ENCODE peak calls at places on chromosomes 3 and 15, in eight cellular contexts. One of them, this sample, is unnamed.

GRCh38 chr3:51904034-51904823 is 1.1 kb upstream of the IQCF1 start:
- DNase-seq in breast epithelium: no peak
- DNase-seq in Daoy: no peak
- DNase-seq in germinal center: no peak
- DNase-seq in hippocampal formation: no peak
- DNase-seq in NCI-H1105 treated with DMSO at 0.1 percent for 48 hours: no peak
- DNase-seq in activated T-helper 2 cell treated with anti-CD3 and anti-CD28 coated beads, Interferon-gamma antibody, Interleukin-2, Interleukin-4, amounts not matched to agents 10 μg/mL and 5 μg/mL and 100 μg/mL, durations not matched to agents 14 hours and 24 hours and 36 hours: no peak
- DNase-seq in CD8-positive, alpha-beta memory T cell: no peak
- DNase-seq in this sample: no peak

GRCh38 chr15:42728975-42729374 is 8.0 kb downstream of the CDAN1 start:
- DNase-seq in breast epithelium: no peak
- DNase-seq in Daoy: no peak
- DNase-seq in germinal center: no peak
- DNase-seq in hippocampal formation: no peak
- DNase-seq in NCI-H1105 treated with DMSO at 0.1 percent for 48 hours: no peak
- DNase-seq in activated T-helper 2 cell treated with anti-CD3 and anti-CD28 coated beads, Interferon-gamma antibody, Interleukin-2, Interleukin-4, amounts not matched to agents 10 μg/mL and 5 μg/mL and 100 μg/mL, durations not matched to agents 14 hours and 24 hours and 36 hours: no peak
- DNase-seq in CD8-positive, alpha-beta memory T cell: no peak
- DNase-seq in this sample: no peak

GRCh38 chr3:129616713-129617112 is 10.2 kb upstream of the PLXND1 start:
- DNase-seq in breast epithelium: no peak
- DNase-seq in Daoy: no peak
- DNase-seq in germinal center: no peak
- DNase-seq in hippocampal formation: no peak
- DNase-seq in NCI-H1105 treated with DMSO at 0.1 percent for 48 hours: no peak
- DNase-seq in activated T-helper 2 cell treated with anti-CD3 and anti-CD28 coated beads, Interferon-gamma antibody, Interleukin-2, Interleukin-4, amounts not matched to agents 10 μg/mL and 5 μg/mL and 100 μg/mL, durations not matched to agents 14 hours and 24 hours and 36 hours: no peak
- DNase-seq in CD8-positive, alpha-beta memory T cell: no peak
- DNase-seq in this sample: peak

GRCh38 chr3:69930564-69930963 is 69.0 kb upstream of the SAMMSON start:
- DNase-seq in breast epithelium: no peak
- DNase-seq in Daoy: no peak
- DNase-seq in germinal center: no peak
- DNase-seq in hippocampal formation: peak
- DNase-seq in NCI-H1105 treated with DMSO at 0.1 percent for 48 hours: no peak
- DNase-seq in activated T-helper 2 cell treated with anti-CD3 and anti-CD28 coated beads, Interferon-gamma antibody, Interleukin-2, Interleukin-4, amounts not matched to agents 10 μg/mL and 5 μg/mL and 100 μg/mL, durations not matched to agents 14 hours and 24 hours and 36 hours: no peak
- DNase-seq in CD8-positive, alpha-beta memory T cell: no peak
- DNase-seq in this sample: no peak

GRCh38 chr15:99042909-99043308 is 35.3 kb upstream of the PGPEP1L start:
- DNase-seq in breast epithelium: no peak
- DNase-seq in Daoy: no peak
- DNase-seq in germinal center: no peak
- DNase-seq in hippocampal formation: no peak
- DNase-seq in NCI-H1105 treated with DMSO at 0.1 percent for 48 hours: no peak
- DNase-seq in activated T-helper 2 cell treated with anti-CD3 and anti-CD28 coated beads, Interferon-gamma antibody, Interleukin-2, Interleukin-4, amounts not matched to agents 10 μg/mL and 5 μg/mL and 100 μg/mL, durations not matched to agents 14 hours and 24 hours and 36 hours: no peak
- DNase-seq in CD8-positive, alpha-beta memory T cell: no peak
- DNase-seq in this sample: peak

GRCh38 chr3:45506751-45507391 is 87.7 kb upstream of the LIMD1 start:
- DNase-seq in breast epithelium: no peak
- DNase-seq in Daoy: no peak
- DNase-seq in germinal center: no peak
- DNase-seq in hippocampal formation: no peak
- DNase-seq in NCI-H1105 treated with DMSO at 0.1 percent for 48 hours: no peak
- DNase-seq in activated T-helper 2 cell treated with anti-CD3 and anti-CD28 coated beads, Interferon-gamma antibody, Interleukin-2, Interleukin-4, amounts not matched to agents 10 μg/mL and 5 μg/mL and 100 μg/mL, durations not matched to agents 14 hours and 24 hours and 36 hours: no peak
- DNase-seq in CD8-positive, alpha-beta memory T cell: no peak
- DNase-seq in this sample: no peak

GRCh38 chr3:195226900-195227447 is 44.0 kb downstream of the XXYLT1 start:
- DNase-seq in breast epithelium: no peak
- DNase-seq in Daoy: no peak
- DNase-seq in germinal center: peak
- DNase-seq in hippocampal formation: no peak
- DNase-seq in NCI-H1105 treated with DMSO at 0.1 percent for 48 hours: no peak
- DNase-seq in activated T-helper 2 cell treated with anti-CD3 and anti-CD28 coated beads, Interferon-gamma antibody, Interleukin-2, Interleukin-4, amounts not matched to agents 10 μg/mL and 5 μg/mL and 100 μg/mL, durations not matched to agents 14 hours and 24 hours and 36 hours: no peak
- DNase-seq in CD8-positive, alpha-beta memory T cell: no peak
- DNase-seq in this sample: peak

GRCh38 chr3:100756441-100756840 is 47.1 kb downstream of the TFG start:
- DNase-seq in breast epithelium: no peak
- DNase-seq in Daoy: no peak
- DNase-seq in germinal center: no peak
- DNase-seq in hippocampal formation: no peak
- DNase-seq in NCI-H1105 treated with DMSO at 0.1 percent for 48 hours: no peak
- DNase-seq in activated T-helper 2 cell treated with anti-CD3 and anti-CD28 coated beads, Interferon-gamma antibody, Interleukin-2, Interleukin-4, amounts not matched to agents 10 μg/mL and 5 μg/mL and 100 μg/mL, durations not matched to agents 14 hours and 24 hours and 36 hours: no peak
- DNase-seq in CD8-positive, alpha-beta memory T cell: no peak
- DNase-seq in this sample: peak